ENCODE peak calls at places on chromosomes 16 and 17, in six cellular contexts. M is spleen, Q is iPS DF 6.9, F is tibial nerve, S is OCI-LY7, R is adrenal gland. B is an unnamed sample.
A peak's percentile ranks its signal among the peaks of the same experiment; 100 is the strongest.

GRCh38 chr16:69820926-69821541 is 58.9 kb downstream of the WWP2 start:
- DNase-seq in M (no peak), Q (no peak), F (no peak), S (no peak), R (peak; percentile 73), B (no peak)

GRCh38 chr16:17340804-17341203 is 130.0 kb downstream of the XYLT1 start:
- DNase-seq in M (no peak), Q (no peak), F (no peak), S (no peak), R (no peak), B (no peak)

GRCh38 chr17:61248399-61248798 is 151.2 kb upstream of the TBX2 start:
- DNase-seq in M (no peak), Q (no peak), F (no peak), S (no peak), R (no peak), B (no peak)

GRCh38 chr17:56653877-56654276 is 60.4 kb downstream of the NOG start:
- DNase-seq in M (no peak), Q (no peak), F (no peak), S (peak; percentile 39), R (no peak), B (no peak)

GRCh38 chr17:55845385-55845784 is 94.5 kb downstream of the PCTP start:
- DNase-seq in M (peak; percentile 74), Q (peak; percentile 29), F (peak; percentile 18), S (no peak), R (peak; percentile 30), B (peak; percentile 2)

GRCh38 chr16:31022574-31023251 is 10.6 kb upstream of the STX4 start:
- DNase-seq in M (no peak), Q (no peak), F (no peak), S (no peak), R (no peak), B (no peak)

GRCh38 chr16:66290431-66290830 is 76.1 kb upstream of the CDH5 start:
- DNase-seq in M (no peak), Q (no peak), F (no peak), S (no peak), R (no peak), B (no peak)

GRCh38 chr17:71966459-71967313 is 154.1 kb upstream of the SOX9 start:
- DNase-seq in M (no peak), Q (no peak), F (no peak), S (no peak), R (no peak), B (peak; percentile 33)

GRCh38 chr16:22813946-22814325 is at the start of gene HS3ST2:
- DNase-seq in M (no peak), Q (no peak), F (no peak), S (no peak), R (no peak), B (no peak)

GRCh38 chr17:35554668-35555067 is 6.0 kb downstream of the SLFN14 start:
- DNase-seq in M (no peak), Q (no peak), F (no peak), S (no peak), R (no peak), B (no peak)

GRCh38 chr16:12354296-12354818 is 377.8 kb downstream of the SNX29 start:
- DNase-seq in M (no peak), Q (no peak), F (no peak), S (no peak), R (no peak), B (no peak)

GRCh38 chr17:64527914-64528313 is 21.1 kb downstream of the CEP95 start:
- DNase-seq in M (no peak), Q (no peak), F (no peak), S (no peak), R (no peak), B (no peak)

GRCh38 chr17:1060991-1061390 is 64.1 kb downstream of the TIMM22 start:
- DNase-seq in M (no peak), Q (no peak), F (no peak), S (no peak), R (peak; percentile 90), B (peak; percentile 53)

GRCh38 chr17:61131555-61131954 is 268.1 kb upstream of the TBX2 start:
- DNase-seq in M (no peak), Q (no peak), F (no peak), S (no peak), R (no peak), B (no peak)

GRCh38 chr16:12907670-12908233 is 6.4 kb downstream of the SHISA9 start:
- DNase-seq in M (no peak), Q (no peak), F (no peak), S (peak; percentile 31), R (no peak), B (no peak)

GRCh38 chr17:2837147-2837561 is 40.9 kb downstream of the RAP1GAP2 start:
- DNase-seq in M (no peak), Q (no peak), F (no peak), S (peak; percentile 78), R (no peak), B (no peak)

GRCh38 chr16:77599793-77600415 is 122.4 kb upstream of the NUDT7 start:
- DNase-seq in M (no peak), Q (no peak), F (no peak), S (peak; percentile 34), R (peak; percentile 29), B (no peak)

GRCh38 chr16:11685844-11686618 is 17.8 kb downstream of the SNN start:
- DNase-seq in M (no peak), Q (no peak), F (no peak), S (no peak), R (no peak), B (no peak)

GRCh38 chr16:29784157-29784556 is 6.1 kb downstream of the ZG16 start:
- DNase-seq in M (no peak), Q (no peak), F (no peak), S (no peak), R (no peak), B (no peak)

GRCh38 chr16:75803753-75804152 is 77.5 kb upstream of the CPHXL start:
- DNase-seq in M (no peak), Q (no peak), F (no peak), S (no peak), R (no peak), B (no peak)

GRCh38 chr17:50834786-50835562 is 412 bp upstream of the WFIKKN2 start:
- DNase-seq in M (no peak), Q (no peak), F (no peak), S (no peak), R (peak; percentile 57), B (no peak)

GRCh38 chr16:66298571-66299120 is 67.8 kb upstream of the CDH5 start:
- DNase-seq in M (no peak), Q (no peak), F (no peak), S (no peak), R (no peak), B (no peak)

DNA sequence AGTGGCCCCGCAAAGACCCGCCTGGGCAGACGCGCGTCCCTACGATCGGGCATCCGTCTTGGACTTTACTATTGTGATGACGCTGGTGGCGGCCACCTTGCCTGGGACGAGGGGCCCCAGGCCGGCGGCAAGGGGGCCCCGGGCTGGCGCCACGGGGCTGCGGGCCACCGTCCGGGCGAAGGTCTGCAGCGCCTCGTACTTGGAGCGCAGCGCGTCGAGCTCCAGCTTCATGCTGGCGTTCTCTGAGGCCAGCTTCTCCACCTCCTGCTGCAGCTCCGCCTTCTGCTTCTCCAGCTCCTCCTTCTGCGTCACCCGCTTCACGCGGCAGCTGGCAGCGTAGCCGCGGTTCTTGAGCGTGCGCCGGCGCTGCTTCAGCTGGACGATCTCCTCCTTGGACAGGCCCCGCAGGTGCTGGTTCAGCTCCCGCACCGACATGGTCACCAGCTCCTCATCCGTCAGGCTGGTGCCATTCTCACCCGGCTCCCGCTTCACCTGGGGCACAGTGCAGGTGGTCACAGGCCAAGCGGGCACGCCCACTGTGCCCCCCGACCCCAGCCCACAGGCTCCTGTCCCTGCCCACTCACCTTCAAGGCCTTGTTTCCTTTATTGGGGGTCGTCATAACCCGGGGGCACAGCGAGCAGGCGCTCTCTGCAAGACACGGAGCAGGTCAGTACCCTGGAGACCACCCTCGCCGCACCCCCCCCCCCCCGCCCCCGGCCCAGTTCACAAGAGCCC is 4.8 kb upstream of the SIRT7 start:
- DNase-seq in M (no peak), Q (no peak), F (no peak), S (no peak), R (no peak), B (no peak)
- H3K4me3 ChIP-seq in M (no peak overlapping the region), Q (no peak overlapping the region), F (peak overlapping the region; percentile 26), S (no peak overlapping the region), R (no peak overlapping the region), B (peak overlapping the region; percentile 62)

DNA sequence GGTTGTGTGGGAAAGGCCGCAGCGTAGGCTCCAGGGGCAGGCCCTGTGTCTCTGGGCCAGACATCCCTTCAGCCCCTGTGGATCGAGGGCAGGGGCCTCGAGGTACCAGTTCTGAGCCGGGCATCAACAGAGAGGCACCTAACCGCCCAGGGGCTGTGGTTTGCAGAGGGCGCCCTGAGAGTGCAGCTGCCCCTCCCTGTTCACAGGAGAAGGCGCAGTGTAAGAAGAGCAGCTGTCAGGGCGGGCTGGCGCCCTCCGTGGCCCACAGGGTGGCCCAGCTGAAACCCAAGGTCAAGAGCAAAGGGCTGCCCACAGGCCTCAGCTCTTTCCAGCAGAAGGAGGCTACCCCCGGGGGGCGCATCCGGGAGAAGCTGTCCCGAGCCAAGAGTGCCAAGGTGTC is 56.5 kb downstream of the ACTG1 start:
- DNase-seq in M (no peak), Q (no peak), F (no peak), S (no peak), R (no peak), B (no peak)
- H3K27ac ChIP-seq in M (no peak overlapping the region), Q (no peak overlapping the region), F (no peak overlapping the region), S (no peak overlapping the region), R (peak overlapping the region; percentile 78), B (no peak overlapping the region)

GRCh38 chr17:76237859-76238313 is 2.4 kb downstream of the RNF157 start:
- DNase-seq in M (no peak), Q (no peak), F (no peak), S (no peak), R (no peak), B (no peak)

GRCh38 chr17:76239538-76240274 is 587 bp downstream of the RNF157 start:
- DNase-seq in M (peak; percentile 83), Q (no peak), F (no peak), S (no peak), R (no peak), B (no peak)

GRCh38 chr17:76240461-76241204 is at the start of gene RNF157:
- DNase-seq in M (peak; percentile 91), Q (no peak), F (no peak), S (no peak), R (peak; percentile 60), B (no peak)

GRCh38 chr17:76241205-76241539 is 879 bp upstream of the RNF157 start:
- DNase-seq in M (no peak), Q (no peak), F (no peak), S (no peak), R (peak; percentile 49), B (no peak)

GRCh38 chr17:76238847-76239537 is 1.3 kb downstream of the RNF157 start:
- DNase-seq in M (no peak), Q (no peak), F (no peak), S (no peak), R (no peak), B (no peak)
- H3K4me3 ChIP-seq in M (no peak overlapping the region), Q (no peak overlapping the region), F (no peak overlapping the region), S (no peak overlapping the region), R (no peak overlapping the region), B (no peak overlapping the region)

DNA sequence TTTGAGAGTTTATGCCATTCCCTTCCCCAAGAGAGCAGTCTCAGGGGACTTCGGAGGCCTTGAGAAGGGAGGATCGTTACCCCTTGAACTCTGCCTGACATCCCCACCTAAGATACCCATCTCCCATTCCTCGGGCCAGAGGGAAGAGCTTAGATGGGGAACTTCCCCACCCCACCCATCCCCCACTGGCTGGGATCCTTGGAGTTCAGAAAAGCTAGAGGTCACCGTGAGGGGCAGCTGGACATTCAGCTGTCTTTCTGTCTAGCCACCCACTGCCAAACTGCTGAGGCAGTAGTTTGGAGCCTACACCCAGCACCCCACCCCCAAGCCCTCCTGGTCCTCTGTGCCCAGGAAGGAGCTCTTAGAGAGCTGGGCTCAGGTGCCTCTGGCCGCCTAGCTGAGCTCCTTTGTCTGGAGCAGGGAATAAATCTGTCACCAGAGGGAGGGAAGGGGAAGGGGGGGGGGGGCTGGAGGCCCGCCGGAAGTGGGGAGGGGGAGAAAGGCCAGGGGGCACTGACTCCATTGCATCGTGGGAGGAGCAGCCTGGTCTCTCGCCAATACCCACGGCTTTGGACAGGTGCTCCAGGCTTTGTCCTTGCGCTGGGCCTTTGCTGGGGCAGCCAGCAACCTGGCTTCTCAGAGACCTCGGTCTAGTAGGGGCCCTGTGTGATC is 1.0 kb downstream of the HSD11B2 start:
- DNase-seq in M (no peak), Q (no peak), F (no peak), S (no peak), R (no peak), B (no peak)
- H3K27ac ChIP-seq in M (no peak overlapping the region), Q (no peak overlapping the region), F (peak overlapping the region; percentile 58), S (no peak overlapping the region), R (peak overlapping the region; percentile 68), B (no peak overlapping the region)

B was measured in thoracic aorta.